ENCODE peak calls at places on chromosomes 12 and 14, in seven cellular contexts. X is tibial nerve; E is mucosa of descending colon; S is K562; Q is CD8-positive, alpha-beta T cell; V is fibroblast of lung; R is hepatocyte. J is an unnamed sample.

GRCh38 chr12:63843613-63844390 is 698 bp upstream of the SRGAP1 start:
- DNase-seq in X (peak), E (peak), S (peak), Q (peak), V (peak), R (peak), J (peak)

GRCh38 chr14:67934087-67934486 is 114.5 kb downstream of the RAD51B start:
- DNase-seq in X (peak), E (peak), S (peak), Q (no peak), V (peak), R (peak), J (peak)

GRCh38 chr12:16347391-16348298 is at the start of gene MGST1:
- DNase-seq in X (peak), E (peak), S (peak), Q (no peak), V (peak), R (peak), J (no peak)

GRCh38 chr14:26887842-26888241 is 290.0 kb upstream of the NOVA1 start:
- DNase-seq in X (no peak), E (no peak), S (no peak), Q (no peak), V (no peak), R (no peak), J (no peak)

GRCh38 chr12:106919910-106920544 is 35.7 kb upstream of the TMEM263 start:
- DNase-seq in X (peak), E (peak), S (peak), Q (no peak), V (peak), R (peak), J (peak)

GRCh38 chr14:90453401-90453951 is 56.6 kb downstream of the CALM1 start:
- DNase-seq in X (no peak), E (no peak), S (no peak), Q (no peak), V (peak), R (peak), J (no peak)

GRCh38 chr12:10363665-10363921 is 26.2 kb downstream of the KLRK1 start:
- DNase-seq in X (no peak), E (no peak), S (no peak), Q (no peak), V (no peak), R (no peak), J (no peak)

GRCh38 chr14:58297412-58297761 is 968 bp upstream of the ARID4A start:
- DNase-seq in X (peak), E (no peak), S (no peak), Q (no peak), V (no peak), R (peak), J (peak)

GRCh38 chr12:85866929-85867776 is 6.9 kb upstream of the NTS start:
- DNase-seq in X (peak), E (peak), S (peak), Q (no peak), V (peak), R (peak), J (peak)

GRCh38 chr14:68661226-68662225 is 131.3 kb downstream of the ZFP36L1 start:
- DNase-seq in X (no peak), E (no peak), S (no peak), Q (no peak), V (no peak), R (no peak), J (no peak)

GRCh38 chr14:39097159-39097558 is 5.9 kb downstream of the SEC23A start:
- DNase-seq in X (no peak), E (no peak), S (no peak), Q (no peak), V (no peak), R (peak), J (no peak)

GRCh38 chr12:91133871-91134270 is 22.6 kb upstream of the LUM start:
- DNase-seq in X (no peak), E (no peak), S (no peak), Q (no peak), V (peak), R (no peak), J (no peak)

GRCh38 chr12:115570271-115570777 is 707.2 kb downstream of the MED13L start:
- DNase-seq in X (no peak), E (no peak), S (no peak), Q (no peak), V (peak), R (peak), J (no peak)

GRCh38 chr12:62603061-62603810 is 136.6 kb downstream of the MON2 start:
- DNase-seq in X (peak), E (peak), S (peak), Q (peak), V (peak), R (peak), J (peak)

DNA sequence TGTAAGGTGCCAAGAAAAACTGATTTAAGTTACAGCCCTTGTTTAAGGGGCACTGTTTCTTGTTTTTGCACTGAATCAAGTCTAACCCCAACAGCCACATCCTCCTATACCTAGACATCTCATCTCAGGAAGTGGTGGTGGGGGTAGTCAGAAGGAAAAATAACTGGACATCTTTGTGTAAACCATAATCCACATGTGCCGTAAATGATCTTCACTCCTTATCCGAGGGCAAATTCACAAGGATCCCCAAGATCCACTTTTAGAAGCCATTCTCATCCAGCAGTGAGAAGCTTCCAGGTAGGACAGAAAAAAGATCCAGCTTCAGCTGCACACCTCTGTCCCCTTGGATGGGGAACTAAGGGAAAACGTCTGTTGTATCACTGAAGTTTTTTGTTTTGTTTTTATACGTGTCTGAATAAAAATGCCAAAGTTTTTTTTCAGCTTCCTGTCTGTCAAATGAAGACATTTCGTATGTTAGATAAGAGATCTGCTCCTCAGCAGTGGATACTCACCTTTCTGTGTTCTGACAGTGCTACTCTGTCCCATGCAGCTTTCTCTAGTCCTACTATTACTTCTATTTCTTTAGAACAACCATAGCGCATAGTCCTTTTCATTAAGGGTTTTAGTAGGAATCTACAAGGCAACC is 1.2 kb upstream of the PA2G4 start:
- DNase-seq in X (no peak), E (no peak), S (peak), Q (no peak), V (no peak), R (no peak), J (no peak)
- H3K4me3 ChIP-seq in X (peak), E (no peak), S (peak), Q (peak), V (peak), R (no peak), J (peak)

GRCh38 chr12:18752947-18753346 is 15.0 kb downstream of the CAPZA3 start:
- DNase-seq in X (no peak), E (no peak), S (no peak), Q (no peak), V (no peak), R (no peak), J (no peak)
- TF ChIP-seq CTCF in X (no peak), E (no peak), S (no peak), Q (no peak), V (no peak), R (no peak), J (no peak)

GRCh38 chr12:123958462-123958861 is 14.2 kb downstream of the CCDC92 start:
- DNase-seq in X (no peak), E (no peak), S (no peak), Q (no peak), V (no peak), R (no peak), J (no peak)

GRCh38 chr12:123958876-123959275 is 13.8 kb downstream of the CCDC92 start:
- DNase-seq in X (no peak), E (no peak), S (no peak), Q (no peak), V (no peak), R (no peak), J (no peak)

GRCh38 chr12:123954647-123955350 is 17.8 kb downstream of the CCDC92 start:
- DNase-seq in X (no peak), E (no peak), S (no peak), Q (no peak), V (no peak), R (no peak), J (no peak)

GRCh38 chr12:123957191-123957590 is 15.4 kb downstream of the CCDC92 start:
- DNase-seq in X (no peak), E (no peak), S (no peak), Q (no peak), V (no peak), R (no peak), J (no peak)

DNA sequence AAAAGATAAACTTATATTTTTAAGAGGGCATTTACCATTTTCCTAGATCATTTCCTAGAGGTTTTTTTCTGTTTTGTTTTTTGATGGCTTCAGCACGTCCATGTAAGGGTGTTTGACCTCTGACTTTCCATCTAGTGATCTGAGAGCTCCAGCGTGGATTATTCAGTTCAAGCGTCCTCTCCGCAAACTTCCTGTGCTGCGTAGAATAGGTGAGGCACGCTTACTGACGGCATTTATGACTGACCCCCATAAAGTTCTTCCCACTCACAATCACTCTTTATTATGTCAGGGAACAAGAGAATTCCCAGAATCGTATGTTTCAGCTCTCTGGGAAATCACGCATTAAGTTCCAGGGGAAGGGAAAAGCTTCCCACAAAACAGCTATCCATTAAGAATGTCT is 16.4 kb downstream of the CCDC92 start:
- DNase-seq in X (no peak), E (no peak), S (no peak), Q (no peak), V (no peak), R (no peak), J (no peak)
- H3K4me3 ChIP-seq in X (no peak), E (no peak), S (no peak), Q (no peak), V (no peak), R (no peak), J (no peak)

DNA sequence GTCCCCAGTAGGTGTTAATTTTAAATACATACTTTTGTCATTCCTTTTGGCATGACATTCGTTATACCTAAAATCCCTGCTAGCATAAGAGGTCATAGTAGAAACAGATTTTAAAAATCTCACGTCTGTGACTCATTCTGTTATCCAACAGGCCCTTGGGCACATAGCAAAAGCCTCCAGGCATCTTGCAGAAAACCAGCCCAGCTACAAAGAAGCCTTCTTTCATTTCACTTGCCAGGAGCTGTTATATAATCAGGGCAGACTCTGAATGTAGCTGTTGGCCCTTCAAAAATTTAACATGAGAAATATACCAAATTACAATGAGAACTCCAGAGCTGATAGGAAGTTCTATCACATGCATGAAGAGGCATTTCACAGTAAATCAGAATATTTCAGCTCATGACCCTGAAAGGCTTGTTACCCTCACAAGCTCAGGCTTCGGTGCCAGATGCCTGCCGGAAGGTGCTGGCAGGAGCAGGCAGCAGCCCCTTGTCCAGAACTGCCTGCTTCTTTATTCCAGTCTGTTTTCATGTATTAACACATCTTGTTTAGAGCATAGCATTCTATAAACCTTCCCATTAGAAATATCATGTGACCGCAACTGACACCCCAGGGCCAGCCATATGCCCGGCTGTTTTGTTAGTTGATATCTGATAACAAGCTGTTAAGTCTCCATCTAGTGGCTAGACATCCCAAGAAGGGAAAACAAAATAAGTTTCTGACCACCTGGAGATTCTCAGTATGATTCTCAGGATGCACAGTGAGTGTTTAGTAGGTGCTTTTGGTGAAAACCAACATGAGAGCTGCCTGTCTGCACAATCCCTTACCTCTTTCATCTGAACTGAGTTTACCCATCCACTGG is 17.8 kb downstream of the E2F7 start:
- DNase-seq in X (no peak), E (no peak), S (no peak), Q (no peak), V (no peak), R (no peak), J (no peak)
- TF ChIP-seq CTCF in X (no peak), E (no peak), S (no peak), Q (no peak), V (peak), R (peak), J (peak)

GRCh38 chr12:6868211-6869048 is 1.1 kb downstream of the TPI1 start:
- DNase-seq in X (no peak), E (no peak), S (peak), Q (no peak), V (no peak), R (no peak), J (no peak)

GRCh38 chr12:6869049-6870021 is 2.0 kb downstream of the TPI1 start:
- DNase-seq in X (peak), E (peak), S (peak), Q (peak), V (peak), R (peak), J (peak)

GRCh38 chr12:6872073-6873048 is 742 bp downstream of the SPSB2 start:
- DNase-seq in X (peak), E (peak), S (peak), Q (peak), V (peak), R (peak), J (peak)

GRCh38 chr12:6873094-6874006 is at the start of gene SPSB2:
- DNase-seq in X (peak), E (peak), S (peak), Q (peak), V (peak), R (peak), J (peak)

GRCh38 chr12:6871052-6871957 is 1.8 kb downstream of the SPSB2 start:
- DNase-seq in X (no peak), E (peak), S (peak), Q (no peak), V (no peak), R (peak), J (no peak)
- H3K4me3 ChIP-seq in X (no peak), E (no peak), S (peak), Q (peak), V (peak), R (peak), J (no peak)

DNA sequence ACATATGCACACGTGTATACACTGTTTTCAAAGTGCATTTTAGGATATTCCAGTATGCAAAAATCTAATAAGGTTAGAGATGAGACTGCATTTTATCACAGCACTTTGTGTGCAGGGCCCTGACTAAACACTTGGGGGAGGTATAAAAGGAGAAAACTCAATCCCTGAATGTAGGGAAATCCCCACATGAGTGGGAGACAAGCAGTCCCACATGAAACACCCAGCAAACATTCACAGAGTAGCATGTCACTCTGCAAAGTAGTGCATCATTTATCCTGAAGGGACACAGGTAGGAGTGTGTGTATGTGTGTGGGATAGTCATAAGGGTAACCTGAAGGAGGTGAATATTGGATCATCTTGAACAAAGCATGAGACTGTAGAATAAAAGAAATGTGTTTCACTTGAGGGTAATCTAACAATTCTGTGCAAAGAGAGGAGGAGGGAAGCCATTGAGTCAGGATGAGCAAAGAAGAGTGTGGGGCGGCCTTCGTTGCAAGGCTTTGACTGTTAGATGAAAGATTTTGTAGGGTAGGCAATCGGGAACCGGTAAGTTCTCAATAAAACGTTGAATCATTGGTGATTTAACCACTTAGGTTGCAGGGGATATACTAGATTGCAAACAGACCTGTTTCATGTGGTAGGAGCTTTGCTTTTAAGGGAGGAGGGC is 2.9 kb downstream of the PRPF40B start:
- DNase-seq in X (no peak), E (no peak), S (no peak), Q (no peak), V (no peak), R (no peak), J (no peak)
- TF ChIP-seq CTCF in X (no peak), E (no peak), S (peak), Q (peak), V (no peak), R (no peak), J (no peak)

DNA sequence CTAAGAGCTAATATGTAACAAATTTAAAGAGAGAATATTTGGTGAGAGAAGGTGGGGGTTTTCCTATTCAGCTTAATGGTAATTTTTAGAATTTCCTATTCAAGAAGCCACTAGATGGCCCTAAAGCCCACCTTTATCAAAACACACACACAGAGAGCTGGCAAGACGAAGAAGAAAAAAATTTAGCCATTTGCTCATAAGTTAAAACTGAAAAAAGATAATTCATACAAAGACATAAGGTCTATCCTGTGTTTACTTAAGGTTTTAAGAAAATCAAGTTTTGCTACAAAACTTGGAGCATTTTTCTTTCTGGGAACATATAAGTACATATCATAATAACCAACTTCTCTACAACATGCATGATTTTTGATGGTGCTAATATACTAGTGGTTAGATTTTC is 46.8 kb upstream of the PCED1B start:
- DNase-seq in X (no peak), E (peak), S (peak), Q (no peak), V (peak), R (peak), J (peak)
- H3K4me3 ChIP-seq in X (no peak), E (no peak), S (no peak), Q (no peak), V (no peak), R (no peak), J (no peak)

GRCh38 chr12:121578230-121579189 is 2.3 kb downstream of the KDM2B start:
- DNase-seq in X (peak), E (no peak), S (no peak), Q (peak), V (peak), R (no peak), J (no peak)
- TF ChIP-seq CTCF in X (no peak), E (no peak), S (no peak), Q (no peak), V (no peak), R (no peak), J (no peak)

GRCh38 chr14:100286484-100287191 is 19.6 kb downstream of the SLC25A29 start:
- DNase-seq in X (no peak), E (no peak), S (no peak), Q (no peak), V (no peak), R (no peak), J (no peak)

GRCh38 chr14:100283984-100284881 is 22.0 kb downstream of the SLC25A29 start:
- DNase-seq in X (no peak), E (no peak), S (no peak), Q (no peak), V (no peak), R (no peak), J (no peak)

GRCh38 chr14:100285913-100286400 is 20.3 kb downstream of the SLC25A29 start:
- DNase-seq in X (no peak), E (no peak), S (no peak), Q (no peak), V (no peak), R (no peak), J (no peak)

GRCh38 chr14:100287202-100287997 is 18.8 kb downstream of the SLC25A29 start:
- DNase-seq in X (no peak), E (no peak), S (no peak), Q (no peak), V (no peak), R (no peak), J (no peak)

DNA sequence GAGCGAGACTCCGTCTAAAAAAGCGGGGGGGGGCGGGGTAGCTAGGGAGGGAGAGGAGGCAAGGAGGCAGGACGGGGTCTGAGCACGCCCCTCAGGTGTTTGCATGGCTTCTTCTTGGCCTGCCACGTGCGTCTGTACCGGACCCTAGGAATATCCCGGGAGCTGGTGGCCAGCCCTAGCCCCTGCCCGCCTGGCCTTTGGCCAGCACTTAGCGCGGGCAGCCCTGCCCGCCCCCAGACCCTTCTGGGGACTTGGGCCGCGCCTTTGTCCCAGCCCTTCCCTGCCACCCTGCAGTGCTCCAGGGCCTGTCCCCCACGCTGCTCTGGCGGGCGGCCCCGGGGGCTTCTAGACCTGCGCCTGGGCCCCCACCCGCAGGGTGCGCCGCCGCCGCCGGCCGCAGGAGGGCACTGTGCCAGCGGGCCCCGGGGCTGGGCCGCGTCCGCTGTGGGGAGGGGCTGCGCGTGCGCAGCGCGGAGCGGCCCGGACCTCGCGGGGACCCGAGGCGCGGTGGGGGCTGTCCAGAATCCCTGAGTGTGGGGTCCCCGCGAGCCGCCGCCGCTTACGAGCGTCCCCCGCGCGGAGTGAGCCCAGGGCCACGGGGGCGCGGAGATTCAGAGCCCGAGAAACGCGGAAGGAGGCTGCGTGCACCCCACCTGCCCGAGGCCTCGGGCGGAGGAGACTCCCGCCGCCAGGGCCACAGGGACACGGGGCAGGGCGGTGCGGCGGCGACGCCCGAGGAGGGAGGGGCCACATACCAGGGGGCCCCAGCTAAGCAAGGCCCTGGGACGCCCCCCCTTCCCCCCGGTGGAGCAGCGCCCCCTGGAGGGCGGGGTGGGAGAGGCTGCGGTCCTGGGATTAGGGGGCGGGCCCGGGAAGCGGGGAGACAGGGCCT is 21.0 kb downstream of the SLC25A29 start:
- DNase-seq in X (peak), E (peak), S (peak), Q (peak), V (peak), R (peak), J (no peak)
- H3K4me3 ChIP-seq in X (peak), E (peak), S (peak), Q (peak), V (peak), R (peak), J (peak)